ENCODE peak calls at places on chromosomes 5 and 9, in four cellular contexts. One of them, this sample, is unnamed.

GRCh38 chr9:128399851-128400250 is 20.8 kb upstream of the CERCAM start:
- DNase-seq in GM06990: no peak
- DNase-seq in HCT116: no peak
- DNase-seq in NCI-H774: no peak
- DNase-seq in this sample: no peak

GRCh38 chr5:72187388-72188070 is 80.3 kb downstream of the MAP1B start:
- DNase-seq in GM06990: no peak
- DNase-seq in HCT116: no peak
- DNase-seq in NCI-H774: no peak
- DNase-seq in this sample: no peak

GRCh38 chr9:27654629-27655285 is 81.5 kb upstream of the C9orf72 start:
- DNase-seq in GM06990: no peak
- DNase-seq in HCT116: no peak
- DNase-seq in NCI-H774: no peak
- DNase-seq in this sample: no peak

GRCh38 chr9:33439731-33440130 is 7.7 kb downstream of the AQP3 start:
- DNase-seq in GM06990: no peak
- DNase-seq in HCT116: no peak
- DNase-seq in NCI-H774: no peak
- DNase-seq in this sample: no peak

GRCh38 chr5:111223790-111224560 is at the start of gene CAMK4:
- DNase-seq in GM06990: peak
- DNase-seq in HCT116: peak
- DNase-seq in NCI-H774: peak
- DNase-seq in this sample: peak

GRCh38 chr9:77586591-77586990 is 61.5 kb downstream of the GNA14 start:
- DNase-seq in GM06990: no peak
- DNase-seq in HCT116: no peak
- DNase-seq in NCI-H774: no peak
- DNase-seq in this sample: no peak

GRCh38 chr9:86644315-86645034 is 290.3 kb upstream of the TUT7 start:
- DNase-seq in GM06990: no peak
- DNase-seq in HCT116: no peak
- DNase-seq in NCI-H774: no peak
- DNase-seq in this sample: no peak

GRCh38 chr9:16710888-16711287 is 159.6 kb downstream of the BNC2 start:
- DNase-seq in GM06990: no peak
- DNase-seq in HCT116: no peak
- DNase-seq in NCI-H774: no peak
- DNase-seq in this sample: no peak

GRCh38 chr5:111776903-111777302 is 19.9 kb upstream of the NREP start:
- DNase-seq in GM06990: no peak
- DNase-seq in HCT116: no peak
- DNase-seq in NCI-H774: no peak
- DNase-seq in this sample: no peak

GRCh38 chr5:66413931-66414330 is 182.3 kb upstream of the MAST4 start:
- DNase-seq in GM06990: no peak
- DNase-seq in HCT116: no peak
- DNase-seq in NCI-H774: no peak
- DNase-seq in this sample: no peak

GRCh38 chr5:139636975-139637408 is 11.2 kb upstream of the CXXC5 start:
- DNase-seq in GM06990: peak
- DNase-seq in HCT116: no peak
- DNase-seq in NCI-H774: no peak
- DNase-seq in this sample: no peak

GRCh38 chr5:151570512-151571269 is 20.4 kb downstream of the FAT2 start:
- DNase-seq in GM06990: no peak
- DNase-seq in HCT116: peak
- DNase-seq in NCI-H774: no peak
- DNase-seq in this sample: peak

GRCh38 chr5:57887851-57888621 is 405.4 kb upstream of the ACTBL2 start:
- DNase-seq in GM06990: no peak
- DNase-seq in HCT116: peak
- DNase-seq in NCI-H774: peak
- DNase-seq in this sample: peak

GRCh38 chr9:127555830-127556820 is 56.0 kb upstream of the STXBP1 start:
- DNase-seq in GM06990: no peak
- DNase-seq in HCT116: peak
- DNase-seq in NCI-H774: no peak
- DNase-seq in this sample: no peak

GRCh38 chr5:141992349-141992963 is 20.4 kb downstream of the GNPDA1 start:
- DNase-seq in GM06990: no peak
- DNase-seq in HCT116: no peak
- DNase-seq in NCI-H774: peak
- DNase-seq in this sample: peak

GRCh38 chr9:87770616-87771015 is 44.7 kb downstream of the CTSL start:
- DNase-seq in GM06990: no peak
- DNase-seq in HCT116: no peak
- DNase-seq in NCI-H774: no peak
- DNase-seq in this sample: no peak

This sample was measured in NCI-H345.